ENCODE peak calls at places on chromosome 1, in six cellular contexts. X is dorsolateral prefrontal cortex, N is activated B cell treated with CpG ODN at 0.5 μM for 24 hours, W is fibroblast of the aortic adventitia, Y is progenitor cell of endocrine pancreas, Z is breast epithelium. S is an unnamed sample.

GRCh38 chr1:94650301-94650700 is 108.7 kb upstream of the F3 start:
- DNase-seq in X (no peak), N (no peak), W (no peak), Y (no peak), Z (no peak), S (no peak)

GRCh38 chr1:39657923-39658485 is 13.9 kb downstream of the NT5C1A start:
- DNase-seq in X (peak), N (peak), W (peak), Y (peak), Z (no peak), S (peak)

GRCh38 chr1:208387908-208388756 is 143.9 kb upstream of the PLXNA2 start:
- DNase-seq in X (no peak), N (no peak), W (no peak), Y (no peak), Z (no peak), S (no peak)

GRCh38 chr1:243748706-243749283 is 101.2 kb downstream of the AKT3 start:
- DNase-seq in X (peak), N (no peak), W (peak), Y (no peak), Z (no peak), S (peak)

GRCh38 chr1:209241481-209241880 is 342.0 kb upstream of the CAMK1G start:
- DNase-seq in X (no peak), N (no peak), W (no peak), Y (no peak), Z (no peak), S (peak)

GRCh38 chr1:147377263-147378246 is 135.1 kb downstream of the CHD1L start:
- DNase-seq in X (no peak), N (no peak), W (no peak), Y (no peak), Z (no peak), S (no peak)

GRCh38 chr1:2821970-2822620 is 20.6 kb upstream of the TTC34 start:
- DNase-seq in X (peak), N (no peak), W (no peak), Y (no peak), Z (no peak), S (no peak)

GRCh38 chr1:200895801-200896570 is 1.3 kb downstream of the INAVA start:
- DNase-seq in X (no peak), N (no peak), W (peak), Y (no peak), Z (no peak), S (peak)

GRCh38 chr1:167059045-167059728 is 31.0 kb downstream of the GPA33 start:
- DNase-seq in X (peak), N (peak), W (peak), Y (peak), Z (peak), S (peak)

GRCh38 chr1:219459321-219460105 is 153.4 kb downstream of the ZC3H11B start:
- DNase-seq in X (no peak), N (no peak), W (peak), Y (no peak), Z (no peak), S (no peak)

GRCh38 chr1:50048791-50049190 is 25.0 kb upstream of the AGBL4 start:
- DNase-seq in X (no peak), N (no peak), W (no peak), Y (no peak), Z (no peak), S (no peak)

GRCh38 chr1:207420109-207420508 is 34.0 kb upstream of the CR2 start:
- DNase-seq in X (no peak), N (no peak), W (no peak), Y (no peak), Z (no peak), S (no peak)

GRCh38 chr1:64745181-64745985 is 508 bp downstream of the RAVER2 start:
- DNase-seq in X (peak), N (no peak), W (peak), Y (peak), Z (no peak), S (peak)

GRCh38 chr1:69523032-69523431 is 44.7 kb upstream of the LRRC7 start:
- DNase-seq in X (no peak), N (no peak), W (no peak), Y (no peak), Z (no peak), S (no peak)

GRCh38 chr1:2070800-2071530 is 20.8 kb downstream of the PRKCZ start:
- DNase-seq in X (no peak), N (no peak), W (no peak), Y (no peak), Z (no peak), S (no peak)

GRCh38 chr1:101365186-101365585 is 128.4 kb downstream of the S1PR1 start:
- DNase-seq in X (no peak), N (no peak), W (peak), Y (no peak), Z (no peak), S (no peak)

GRCh38 chr1:2847086-2847850 is 45.8 kb upstream of the TTC34 start:
- DNase-seq in X (no peak), N (no peak), W (no peak), Y (no peak), Z (no peak), S (no peak)

GRCh38 chr1:187878883-187879282 is 1050.1 kb downstream of the PLA2G4A start:
- DNase-seq in X (no peak), N (no peak), W (no peak), Y (no peak), Z (no peak), S (no peak)

GRCh38 chr1:116950497-116951174 is 40.9 kb downstream of the PTGFRN start:
- DNase-seq in X (no peak), N (no peak), W (peak), Y (no peak), Z (no peak), S (no peak)

GRCh38 chr1:24236170-24237045 is 49.3 kb upstream of the IFNLR1 start:
- DNase-seq in X (no peak), N (no peak), W (peak), Y (no peak), Z (no peak), S (peak)

GRCh38 chr1:202143768-202144509 is 598 bp downstream of the ARL8A start:
- DNase-seq in X (no peak), N (peak), W (peak), Y (peak), Z (no peak), S (peak)

GRCh38 chr1:25106352-25106751 is 126.0 kb downstream of the SYF2 start:
- DNase-seq in X (no peak), N (no peak), W (no peak), Y (no peak), Z (no peak), S (no peak)

GRCh38 chr1:29324771-29325351 is 88.5 kb downstream of the PTPRU start:
- DNase-seq in X (no peak), N (no peak), W (no peak), Y (peak), Z (no peak), S (no peak)

GRCh38 chr1:234476172-234476571 is 2.8 kb downstream of the TARBP1 start:
- DNase-seq in X (no peak), N (no peak), W (no peak), Y (no peak), Z (no peak), S (peak)

GRCh38 chr1:66256629-66257575 is 277.1 kb upstream of the SGIP1 start:
- DNase-seq in X (no peak), N (no peak), W (no peak), Y (no peak), Z (no peak), S (no peak)

GRCh38 chr1:209625791-209626285 is 26.4 kb downstream of the LAMB3 start:
- DNase-seq in X (no peak), N (no peak), W (no peak), Y (no peak), Z (no peak), S (no peak)

GRCh38 chr1:153946622-153947246 is at the start of gene DENND4B:
- DNase-seq in X (peak), N (peak), W (peak), Y (peak), Z (peak), S (peak)

GRCh38 chr1:33149453-33150190 is 32.2 kb downstream of the TRIM62 start:
- DNase-seq in X (no peak), N (no peak), W (no peak), Y (no peak), Z (peak), S (no peak)

GRCh38 chr1:49298304-49298703 is 521.6 kb upstream of the BEND5 start:
- DNase-seq in X (peak), N (no peak), W (no peak), Y (no peak), Z (peak), S (no peak)

GRCh38 chr1:201139756-201140155 is 12.8 kb upstream of the ASCL5 start:
- DNase-seq in X (no peak), N (no peak), W (no peak), Y (no peak), Z (no peak), S (no peak)

GRCh38 chr1:156704166-156704711 is 1.1 kb downstream of the CRABP2 start:
- DNase-seq in X (no peak), N (no peak), W (no peak), Y (no peak), Z (no peak), S (no peak)

GRCh38 chr1:181140398-181140797 is 51.9 kb downstream of the IER5 start:
- DNase-seq in X (no peak), N (no peak), W (no peak), Y (no peak), Z (no peak), S (no peak)

GRCh38 chr1:232629250-232630046 is 485 bp downstream of the SIPA1L2 start:
- DNase-seq in X (no peak), N (peak), W (peak), Y (peak), Z (no peak), S (peak)

DNA sequence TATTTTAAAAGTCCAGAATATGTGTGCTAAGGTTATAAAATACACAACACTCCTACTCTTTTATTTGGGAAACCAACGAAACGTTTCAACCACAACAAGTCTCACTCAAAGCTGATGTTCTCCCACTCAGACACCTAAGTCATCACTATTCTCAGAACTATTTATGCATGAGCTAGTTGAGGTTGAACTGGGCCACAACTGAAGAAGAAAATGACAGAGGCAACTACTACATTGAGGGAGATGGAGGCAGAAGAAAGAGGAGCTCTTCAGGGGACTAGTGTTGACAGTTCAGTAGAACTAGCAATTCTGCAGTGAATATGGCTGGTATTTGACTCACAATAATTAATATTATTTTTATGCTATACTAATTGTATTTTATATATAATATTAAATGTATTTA is 198.2 kb downstream of the SEC16B start:
- DNase-seq in X (no peak), N (no peak), W (no peak), Y (no peak), Z (no peak), S (no peak)
- TF ChIP-seq CTCF in X (no peak), N (no peak), W (no peak), Y (no peak), Z (no peak), S (no peak)

DNA sequence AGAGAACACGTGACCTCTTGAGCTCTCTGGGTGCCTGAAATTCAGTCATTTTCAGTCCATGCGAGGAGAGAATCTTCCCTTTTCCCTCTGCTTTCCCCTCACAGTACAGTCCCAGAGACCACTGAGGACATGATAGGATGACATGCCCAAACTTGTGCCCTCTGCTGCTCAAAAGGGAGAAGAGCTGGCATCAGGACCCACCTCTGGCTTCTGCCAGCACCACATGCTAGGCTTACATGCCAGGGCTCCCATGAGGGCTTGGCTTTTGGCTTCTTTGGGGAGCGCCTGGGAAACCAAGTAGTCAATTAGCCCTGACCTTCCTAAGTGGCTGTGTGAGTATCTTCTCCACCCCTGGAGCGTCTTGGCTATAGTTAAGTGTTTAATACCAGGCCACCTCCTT is 13.8 kb upstream of the KCNQ4 start:
- DNase-seq in X (no peak), N (no peak), W (no peak), Y (no peak), Z (no peak), S (no peak)
- TF ChIP-seq CTCF in X (no peak), N (no peak), W (peak), Y (no peak), Z (no peak), S (peak)

GRCh38 chr1:18512883-18513282 is 32.2 kb downstream of the KLHDC7A start:
- DNase-seq in X (no peak), N (no peak), W (no peak), Y (no peak), Z (no peak), S (no peak)
- TF ChIP-seq CTCF in X (no peak), N (no peak), W (no peak), Y (no peak), Z (no peak), S (no peak)

DNA sequence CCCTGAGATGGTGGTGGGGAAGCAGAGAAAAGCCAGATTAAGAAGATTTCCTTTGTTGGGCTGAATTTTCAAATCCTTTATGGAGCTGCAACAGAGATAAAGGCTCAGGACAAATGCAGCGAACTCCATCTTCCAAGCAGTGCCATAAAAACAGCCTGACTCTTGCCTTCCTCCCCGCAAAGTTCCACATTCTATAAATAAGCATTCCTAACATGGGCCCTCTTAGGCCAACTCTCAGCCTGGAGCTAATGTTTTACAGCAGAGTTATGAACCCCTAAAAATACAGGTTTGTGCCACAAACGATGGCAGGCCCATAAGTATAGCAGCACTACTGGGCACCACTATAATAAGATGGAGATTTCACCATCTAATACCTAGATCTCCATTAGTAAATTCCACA is 27.2 kb downstream of the LMO4 start:
- DNase-seq in X (no peak), N (no peak), W (no peak), Y (no peak), Z (no peak), S (no peak)
- TF ChIP-seq CTCF in X (no peak), N (no peak), W (no peak), Y (no peak), Z (no peak), S (no peak)

S was measured in GM20000.